ENCODE peak calls at places on chromosomes 12 and 14, in eight cellular contexts. V is EH, D is DMS 273 treated with DMSO at 0.1 percent for 48 hours, Z is midbrain, Q is NCI-H2107, S is IMR-90, X is naive B cell, U is HT1080. M is an unnamed sample.

GRCh38 chr12:19893514-19893913 is 454.2 kb downstream of the AEBP2 start:
- DNase-seq in D (no peak), Q (no peak), V (peak; percentile 53), U (peak; percentile 21), X (no peak), S (peak; percentile 54), Z (no peak), M (no peak)

GRCh38 chr12:107356266-107356936 is 263.1 kb upstream of the CRY1 start:
- DNase-seq in Z (no peak), S (peak; percentile 91), Q (no peak), V (peak; percentile 66), X (no peak), D (no peak), U (peak; percentile 92), M (no peak)

GRCh38 chr12:11561416-11561815 is 88.1 kb upstream of the ETV6 start:
- DNase-seq in Z (no peak), S (no peak), U (no peak), D (no peak), Q (no peak), V (peak; percentile 64), X (no peak), M (no peak)

GRCh38 chr12:9795945-9796344 is 31.3 kb upstream of the KLRF1 start:
- DNase-seq in Z (no peak), V (no peak), U (no peak), D (no peak), S (no peak), X (no peak), Q (no peak), M (no peak)

GRCh38 chr14:64510825-64511679 is 6.5 kb downstream of the ZBTB1 start:
- DNase-seq in V (peak; percentile 73), S (peak; percentile 73), X (peak; percentile 62), D (peak; percentile 50), U (peak; percentile 56), Q (peak; percentile 73), Z (peak; percentile 82), M (no peak)

GRCh38 chr12:57389033-57389432 is 41.8 kb downstream of the R3HDM2 start:
- DNase-seq in D (no peak), V (peak; percentile 90), Q (no peak), X (no peak), S (peak; percentile 95), Z (no peak), U (peak; percentile 95), M (no peak)

GRCh38 chr12:117240356-117240755 is 50.1 kb upstream of the FBXO21 start:
- DNase-seq in X (no peak), S (no peak), V (no peak), D (no peak), U (no peak), Q (no peak), Z (no peak), M (no peak)

GRCh38 chr12:125314051-125314882 is 249.0 kb downstream of the AACS start:
- DNase-seq in U (no peak), S (no peak), D (no peak), V (no peak), Q (no peak), X (no peak), Z (no peak), M (no peak)

GRCh38 chr12:88202500-88202899 is 60.4 kb downstream of the TMTC3 start:
- DNase-seq in S (peak; percentile 13), D (no peak), Q (no peak), U (no peak), V (peak; percentile 70), X (no peak), Z (no peak), M (no peak)

GRCh38 chr14:21023174-21023573 is 1.7 kb downstream of the NDRG2 start:
- DNase-seq in V (no peak), Q (no peak), U (no peak), D (no peak), S (no peak), Z (peak; percentile 30), X (no peak), M (no peak)

GRCh38 chr14:48974994-48975393 is 611.2 kb downstream of the RPS29 start:
- DNase-seq in Q (no peak), Z (no peak), V (no peak), U (no peak), X (no peak), D (no peak), S (no peak), M (no peak)

GRCh38 chr14:44803239-44803905 is 158.4 kb downstream of the KLHL28 start:
- DNase-seq in Z (peak; percentile 41), D (peak; percentile 7), X (no peak), S (peak; percentile 64), Q (peak; percentile 69), V (peak; percentile 62), U (peak; percentile 63), M (no peak)

GRCh38 chr12:24595652-24596235 is 353.2 kb downstream of the BCAT1 start:
- DNase-seq in V (no peak), U (peak; percentile 9), Q (no peak), D (no peak), S (peak; percentile 23), X (no peak), Z (no peak), M (no peak)

GRCh38 chr14:52738409-52738808 is 8.4 kb downstream of the STYX start:
- DNase-seq in U (no peak), D (no peak), X (no peak), Z (no peak), S (no peak), Q (no peak), V (no peak), M (no peak)

M was measured in GM06990.